ENCODE peak calls at places on chromosomes 5 and 9, in six cellular contexts. C is H7; A is erythroblast; U is stimulated activated CD4-positive, alpha-beta T cell treated with anti-CD3 and anti-CD28 coated beads, Interleukin-15, amount 100 ng/mL, for 1 hour; F is HFFc6; N is COR-L47. G is an unnamed sample.

GRCh38 chr5:149514512-149514911 is 36.7 kb downstream of the CSNK1A1 start:
- DNase-seq in C (no peak), A (no peak), U (no peak), F (no peak), N (no peak), G (no peak)

GRCh38 chr5:173789031-173789920 is 98.9 kb upstream of the CPEB4 start:
- DNase-seq in C (no peak), A (peak; percentile 52), U (no peak), F (peak; percentile 74), N (no peak), G (no peak)

GRCh38 chr9:120619751-120620655 is 40.0 kb upstream of the CDK5RAP2 start:
- DNase-seq in C (peak; percentile 44), A (peak; percentile 83), U (no peak), F (peak; percentile 47), N (peak; percentile 63), G (peak; percentile 74)

GRCh38 chr9:136010176-136010575 is 49.0 kb upstream of the UBAC1 start:
- DNase-seq in C (no peak), A (no peak), U (no peak), F (no peak), N (no peak), G (no peak)

GRCh38 chr9:105332471-105332870 is 88.0 kb downstream of the SLC44A1 start:
- DNase-seq in C (no peak), A (no peak), U (no peak), F (peak; percentile 4), N (no peak), G (no peak)

GRCh38 chr9:134554750-134555655 is 86.6 kb upstream of the COL5A1 start:
- DNase-seq in C (peak; percentile 79), A (no peak), U (no peak), F (no peak), N (no peak), G (peak; percentile 40)

GRCh38 chr9:127707766-127708165 is 978 bp downstream of the CFAP157 start:
- DNase-seq in C (peak; percentile 76), A (no peak), U (no peak), F (no peak), N (no peak), G (no peak)

GRCh38 chr5:168676499-168676898 is 97.3 kb upstream of the PANK3 start:
- DNase-seq in C (no peak), A (no peak), U (no peak), F (no peak), N (no peak), G (no peak)

GRCh38 chr5:73783823-73784222 is 157.8 kb downstream of the ARHGEF28 start:
- DNase-seq in C (no peak), A (no peak), U (no peak), F (peak; percentile 52), N (no peak), G (no peak)

GRCh38 chr5:91293131-91293530 is 90.0 kb downstream of the ARRDC3 start:
- DNase-seq in C (peak; percentile 56), A (no peak), U (no peak), F (no peak), N (peak; percentile 21), G (peak; percentile 71)

GRCh38 chr9:136539427-136540412 is 6.1 kb downstream of the NOTCH1 start:
- DNase-seq in C (peak; percentile 87), A (peak; percentile 22), U (peak; percentile 79), F (no peak), N (no peak), G (no peak)

GRCh38 chr9:126411225-126411947 is 84.8 kb downstream of the MVB12B start:
- DNase-seq in C (no peak), A (no peak), U (no peak), F (no peak), N (no peak), G (no peak)

GRCh38 chr5:65823174-65823573 is 101.2 kb downstream of the NLN start:
- DNase-seq in C (no peak), A (no peak), U (no peak), F (no peak), N (no peak), G (no peak)

GRCh38 chr5:164053123-164053522 is 547.7 kb downstream of the MAT2B start:
- DNase-seq in C (no peak), A (no peak), U (no peak), F (no peak), N (no peak), G (no peak)

GRCh38 chr5:167217097-167217743 is 1074.2 kb upstream of the WWC1 start:
- DNase-seq in C (peak; percentile 28), A (no peak), U (no peak), F (no peak), N (no peak), G (no peak)

GRCh38 chr5:68381909-68382308 is 166.4 kb downstream of the PIK3R1 start:
- DNase-seq in C (no peak), A (peak; percentile 19), U (no peak), F (no peak), N (no peak), G (no peak)

GRCh38 chr5:33228149-33228548 is 212.6 kb upstream of the TARS1 start:
- DNase-seq in C (no peak), A (no peak), U (no peak), F (no peak), N (no peak), G (no peak)

GRCh38 chr9:114900937-114901802 is 29.2 kb downstream of the TNFSF8 start:
- DNase-seq in C (no peak), A (no peak), U (no peak), F (peak; percentile 81), N (no peak), G (no peak)

GRCh38 chr9:126361810-126362238 is 35.2 kb downstream of the MVB12B start:
- DNase-seq in C (no peak), A (no peak), U (no peak), F (no peak), N (no peak), G (no peak)